ENCODE peak calls at places on chromosomes 2 and 18, in eight cellular contexts. One of them, this sample, is unnamed.

GRCh38 chr18:31687529-31687928 is 3.1 kb upstream of the B4GALT6 start:
- DNase-seq in pancreas: no peak
- DNase-seq in GM23248: peak; percentile 9
- DNase-seq in CD4-positive, CD25-positive, alpha-beta regulatory T cell: no peak
- DNase-seq in MM.1S: no peak
- DNase-seq in fibroblast of lung: peak; percentile 14
- DNase-seq in CD4-positive, alpha-beta memory T cell: no peak
- DNase-seq in CD8-positive, alpha-beta T cell: no peak
- DNase-seq in this sample: no peak

GRCh38 chr18:32049393-32050161 is 31.0 kb downstream of the RNF125 start:
- DNase-seq in pancreas: no peak
- DNase-seq in GM23248: peak; percentile 20
- DNase-seq in CD4-positive, CD25-positive, alpha-beta regulatory T cell: peak; percentile 15
- DNase-seq in MM.1S: no peak
- DNase-seq in fibroblast of lung: no peak
- DNase-seq in CD4-positive, alpha-beta memory T cell: peak; percentile 50
- DNase-seq in CD8-positive, alpha-beta T cell: peak; percentile 64
- DNase-seq in this sample: no peak

GRCh38 chr2:209763106-209763505 is 8.5 kb upstream of the UNC80 start:
- DNase-seq in pancreas: no peak
- DNase-seq in GM23248: no peak
- DNase-seq in CD4-positive, CD25-positive, alpha-beta regulatory T cell: no peak
- DNase-seq in MM.1S: no peak
- DNase-seq in fibroblast of lung: no peak
- DNase-seq in CD4-positive, alpha-beta memory T cell: no peak
- DNase-seq in CD8-positive, alpha-beta T cell: no peak
- DNase-seq in this sample: no peak

GRCh38 chr18:55439036-55439435 is 149.0 kb downstream of the TCF4 start:
- DNase-seq in pancreas: no peak
- DNase-seq in GM23248: no peak
- DNase-seq in CD4-positive, CD25-positive, alpha-beta regulatory T cell: no peak
- DNase-seq in MM.1S: no peak
- DNase-seq in fibroblast of lung: no peak
- DNase-seq in CD4-positive, alpha-beta memory T cell: no peak
- DNase-seq in CD8-positive, alpha-beta T cell: no peak
- DNase-seq in this sample: no peak

GRCh38 chr2:221850076-221850475 is 278.0 kb upstream of the EPHA4 start:
- DNase-seq in pancreas: no peak
- DNase-seq in GM23248: peak; percentile 38
- DNase-seq in CD4-positive, CD25-positive, alpha-beta regulatory T cell: no peak
- DNase-seq in MM.1S: no peak
- DNase-seq in fibroblast of lung: no peak
- DNase-seq in CD4-positive, alpha-beta memory T cell: no peak
- DNase-seq in CD8-positive, alpha-beta T cell: no peak
- DNase-seq in this sample: no peak

GRCh38 chr2:2324565-2325101 is 6.4 kb downstream of the MYT1L start:
- DNase-seq in pancreas: no peak
- DNase-seq in GM23248: no peak
- DNase-seq in CD4-positive, CD25-positive, alpha-beta regulatory T cell: no peak
- DNase-seq in MM.1S: no peak
- DNase-seq in fibroblast of lung: no peak
- DNase-seq in CD4-positive, alpha-beta memory T cell: no peak
- DNase-seq in CD8-positive, alpha-beta T cell: no peak
- DNase-seq in this sample: no peak

GRCh38 chr2:107810734-107811133 is 16.0 kb upstream of the RGPD4 start:
- DNase-seq in pancreas: no peak
- DNase-seq in GM23248: no peak
- DNase-seq in CD4-positive, CD25-positive, alpha-beta regulatory T cell: no peak
- DNase-seq in MM.1S: no peak
- DNase-seq in fibroblast of lung: no peak
- DNase-seq in CD4-positive, alpha-beta memory T cell: no peak
- DNase-seq in CD8-positive, alpha-beta T cell: no peak
- DNase-seq in this sample: no peak

GRCh38 chr2:61363580-61363979 is 107.3 kb downstream of the USP34 start:
- DNase-seq in pancreas: no peak
- DNase-seq in GM23248: no peak
- DNase-seq in CD4-positive, CD25-positive, alpha-beta regulatory T cell: no peak
- DNase-seq in MM.1S: no peak
- DNase-seq in fibroblast of lung: no peak
- DNase-seq in CD4-positive, alpha-beta memory T cell: no peak
- DNase-seq in CD8-positive, alpha-beta T cell: no peak
- DNase-seq in this sample: no peak

GRCh38 chr2:207227062-207227748 is 61.5 kb upstream of the KLF7 start:
- DNase-seq in pancreas: peak; percentile 33
- DNase-seq in GM23248: peak; percentile 42
- DNase-seq in CD4-positive, CD25-positive, alpha-beta regulatory T cell: no peak
- DNase-seq in MM.1S: no peak
- DNase-seq in fibroblast of lung: peak; percentile 65
- DNase-seq in CD4-positive, alpha-beta memory T cell: no peak
- DNase-seq in CD8-positive, alpha-beta T cell: no peak
- DNase-seq in this sample: no peak

GRCh38 chr2:83970262-83970929 is 488.7 kb downstream of the SUCLG1 start:
- DNase-seq in pancreas: no peak
- DNase-seq in GM23248: no peak
- DNase-seq in CD4-positive, CD25-positive, alpha-beta regulatory T cell: no peak
- DNase-seq in MM.1S: no peak
- DNase-seq in fibroblast of lung: no peak
- DNase-seq in CD4-positive, alpha-beta memory T cell: no peak
- DNase-seq in CD8-positive, alpha-beta T cell: no peak
- DNase-seq in this sample: no peak

GRCh38 chr2:239609583-239610310 is 208.9 kb upstream of the HDAC4 start:
- DNase-seq in pancreas: no peak
- DNase-seq in GM23248: no peak
- DNase-seq in CD4-positive, CD25-positive, alpha-beta regulatory T cell: no peak
- DNase-seq in MM.1S: no peak
- DNase-seq in fibroblast of lung: no peak
- DNase-seq in CD4-positive, alpha-beta memory T cell: no peak
- DNase-seq in CD8-positive, alpha-beta T cell: peak; percentile 50
- DNase-seq in this sample: no peak

GRCh38 chr2:84832772-84833461 is 48.0 kb downstream of the TRABD2A start:
- DNase-seq in pancreas: no peak
- DNase-seq in GM23248: no peak
- DNase-seq in CD4-positive, CD25-positive, alpha-beta regulatory T cell: peak; percentile 34
- DNase-seq in MM.1S: no peak
- DNase-seq in fibroblast of lung: no peak
- DNase-seq in CD4-positive, alpha-beta memory T cell: no peak
- DNase-seq in CD8-positive, alpha-beta T cell: no peak
- DNase-seq in this sample: no peak

GRCh38 chr2:85353876-85354285 is 447 bp downstream of the RETSAT start:
- DNase-seq in pancreas: no peak
- DNase-seq in GM23248: peak; percentile 75
- DNase-seq in CD4-positive, CD25-positive, alpha-beta regulatory T cell: peak; percentile 3
- DNase-seq in MM.1S: no peak
- DNase-seq in fibroblast of lung: peak; percentile 22
- DNase-seq in CD4-positive, alpha-beta memory T cell: no peak
- DNase-seq in CD8-positive, alpha-beta T cell: no peak
- DNase-seq in this sample: no peak

GRCh38 chr2:22904126-22904684 is 480.8 kb upstream of the KLHL29 start:
- DNase-seq in pancreas: no peak
- DNase-seq in GM23248: peak; percentile 44
- DNase-seq in CD4-positive, CD25-positive, alpha-beta regulatory T cell: no peak
- DNase-seq in MM.1S: no peak
- DNase-seq in fibroblast of lung: no peak
- DNase-seq in CD4-positive, alpha-beta memory T cell: no peak
- DNase-seq in CD8-positive, alpha-beta T cell: no peak
- DNase-seq in this sample: no peak

GRCh38 chr18:57846258-57846657 is 43.1 kb upstream of the ATP8B1 start:
- DNase-seq in pancreas: no peak
- DNase-seq in GM23248: peak; percentile 69
- DNase-seq in CD4-positive, CD25-positive, alpha-beta regulatory T cell: no peak
- DNase-seq in MM.1S: no peak
- DNase-seq in fibroblast of lung: peak; percentile 69
- DNase-seq in CD4-positive, alpha-beta memory T cell: no peak
- DNase-seq in CD8-positive, alpha-beta T cell: no peak
- DNase-seq in this sample: no peak

DNA sequence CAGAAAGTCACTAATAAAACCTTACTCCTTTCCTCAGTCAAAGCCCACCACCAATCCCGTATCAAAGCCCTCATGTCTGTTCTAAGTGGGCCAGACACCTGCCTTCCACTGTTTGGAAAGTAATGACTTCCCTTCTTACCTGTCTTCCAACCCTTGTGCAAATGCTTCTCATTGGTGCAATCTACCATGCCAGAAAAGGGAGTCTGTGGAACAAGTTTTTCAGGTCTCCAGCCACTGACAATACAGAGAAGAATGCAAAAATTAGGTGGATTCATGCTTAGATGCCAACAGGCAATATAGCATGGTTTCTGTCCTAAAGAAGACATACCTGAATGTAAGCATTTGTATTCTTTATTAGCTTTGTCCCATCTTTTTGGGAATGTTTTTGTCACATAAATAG is 1140.6 kb upstream of the LRRTM1 start:
- DNase-seq in pancreas: no peak
- DNase-seq in GM23248: no peak
- DNase-seq in CD4-positive, CD25-positive, alpha-beta regulatory T cell: no peak
- DNase-seq in MM.1S: no peak
- DNase-seq in fibroblast of lung: no peak
- DNase-seq in CD4-positive, alpha-beta memory T cell: no peak
- DNase-seq in CD8-positive, alpha-beta T cell: no peak
- DNase-seq in this sample: no peak
- H3K9me3 ChIP-seq in pancreas: no peaks in the 10 kb centered on the region
- H3K9me3 ChIP-seq in GM23248: no peaks in the 10 kb centered on the region
- H3K9me3 ChIP-seq in CD4-positive, CD25-positive, alpha-beta regulatory T cell: no peaks in the 10 kb centered on the region
- H3K9me3 ChIP-seq in MM.1S: no peaks in the 10 kb centered on the region
- H3K9me3 ChIP-seq in fibroblast of lung: no peaks in the 10 kb centered on the region
- H3K9me3 ChIP-seq in CD4-positive, alpha-beta memory T cell: no peaks in the 10 kb centered on the region
- H3K9me3 ChIP-seq in CD8-positive, alpha-beta T cell: no peaks in the 10 kb centered on the region
- H3K9me3 ChIP-seq in this sample: no peaks in the 10 kb centered on the region

DNA sequence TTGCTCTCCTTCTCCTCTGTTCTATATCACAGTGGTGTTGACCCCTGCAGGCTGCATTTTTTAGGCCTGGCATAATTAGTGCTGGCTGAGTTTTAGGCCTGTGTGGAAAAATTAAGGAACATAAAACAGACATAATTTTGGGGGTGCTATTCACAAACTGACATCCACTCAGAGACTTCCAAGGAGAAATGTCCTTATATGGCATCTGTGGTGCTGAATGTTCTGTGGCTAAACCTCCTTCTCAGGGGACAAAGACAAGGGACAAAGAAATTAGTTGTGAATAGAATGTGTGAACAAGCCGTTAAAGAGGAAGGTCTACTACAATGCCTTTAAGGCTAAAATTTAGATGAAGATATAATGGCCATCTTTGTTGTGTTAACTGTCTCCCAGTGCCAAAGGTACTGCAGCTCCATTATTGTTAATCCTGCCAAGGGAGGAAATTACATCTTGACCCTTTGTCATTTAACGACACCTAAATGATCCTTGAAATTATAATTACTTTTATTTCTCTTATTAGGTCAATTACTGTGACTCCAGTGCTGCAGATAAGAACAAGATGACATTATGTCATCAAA is 870.0 kb upstream of the CHAC2 start:
- DNase-seq in pancreas: no peak
- DNase-seq in GM23248: no peak
- DNase-seq in CD4-positive, CD25-positive, alpha-beta regulatory T cell: no peak
- DNase-seq in MM.1S: no peak
- DNase-seq in fibroblast of lung: no peak
- DNase-seq in CD4-positive, alpha-beta memory T cell: no peak
- DNase-seq in CD8-positive, alpha-beta T cell: no peak
- DNase-seq in this sample: no peak
- H3K9me3 ChIP-seq in pancreas: no peaks in the 10 kb centered on the region
- H3K9me3 ChIP-seq in GM23248: no peaks in the 10 kb centered on the region
- H3K9me3 ChIP-seq in CD4-positive, CD25-positive, alpha-beta regulatory T cell: no peaks in the 10 kb centered on the region
- H3K9me3 ChIP-seq in MM.1S: no peaks in the 10 kb centered on the region
- H3K9me3 ChIP-seq in fibroblast of lung: no peaks in the 10 kb centered on the region
- H3K9me3 ChIP-seq in CD4-positive, alpha-beta memory T cell: no peaks in the 10 kb centered on the region
- H3K9me3 ChIP-seq in CD8-positive, alpha-beta T cell: no peaks in the 10 kb centered on the region
- H3K9me3 ChIP-seq in this sample: peaks cover under 1% of the 10 kb centered on the region

DNA sequence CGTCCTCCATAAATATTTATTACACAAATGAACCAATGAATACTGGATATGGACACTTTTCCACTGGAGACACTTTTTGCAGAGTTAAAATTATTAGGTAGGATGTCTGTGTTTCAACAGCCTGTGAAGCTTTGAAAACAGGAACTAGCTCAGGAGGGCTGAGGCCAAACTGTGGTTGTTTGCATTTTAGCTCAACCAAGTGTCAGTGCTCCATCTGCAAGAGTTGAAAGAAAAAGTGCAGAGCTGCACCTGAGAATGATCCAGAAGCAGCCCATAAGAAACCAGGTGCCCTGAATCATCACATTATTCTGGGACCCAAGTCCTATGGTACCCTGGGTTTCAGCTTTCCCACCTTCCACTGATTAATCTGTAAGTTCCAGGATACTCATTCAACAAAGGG is 180.4 kb downstream of the TRIB2 start:
- DNase-seq in pancreas: no peak
- DNase-seq in GM23248: no peak
- DNase-seq in CD4-positive, CD25-positive, alpha-beta regulatory T cell: peak; percentile 26
- DNase-seq in MM.1S: peak; percentile 37
- DNase-seq in fibroblast of lung: no peak
- DNase-seq in CD4-positive, alpha-beta memory T cell: peak; percentile 11
- DNase-seq in CD8-positive, alpha-beta T cell: peak; percentile 56
- DNase-seq in this sample: no peak
- H3K9me3 ChIP-seq in pancreas: no peaks in the 10 kb centered on the region
- H3K9me3 ChIP-seq in GM23248: peaks cover 6% of the 10 kb centered on the region
- H3K9me3 ChIP-seq in CD4-positive, CD25-positive, alpha-beta regulatory T cell: peaks cover under 1% of the 10 kb centered on the region
- H3K9me3 ChIP-seq in MM.1S: no peaks in the 10 kb centered on the region
- H3K9me3 ChIP-seq in fibroblast of lung: no peaks in the 10 kb centered on the region
- H3K9me3 ChIP-seq in CD4-positive, alpha-beta memory T cell: no peaks in the 10 kb centered on the region
- H3K9me3 ChIP-seq in CD8-positive, alpha-beta T cell: no peaks in the 10 kb centered on the region
- H3K9me3 ChIP-seq in this sample: no peaks in the 10 kb centered on the region

GRCh38 chr18:3333721-3334386 is 71.9 kb downstream of the MYL12B start:
- DNase-seq in pancreas: no peak
- DNase-seq in GM23248: no peak
- DNase-seq in CD4-positive, CD25-positive, alpha-beta regulatory T cell: no peak
- DNase-seq in MM.1S: no peak
- DNase-seq in fibroblast of lung: no peak
- DNase-seq in CD4-positive, alpha-beta memory T cell: no peak
- DNase-seq in CD8-positive, alpha-beta T cell: no peak
- DNase-seq in this sample: no peak

GRCh38 chr18:3330622-3331021 is 68.7 kb downstream of the MYL12B start:
- DNase-seq in pancreas: no peak
- DNase-seq in GM23248: no peak
- DNase-seq in CD4-positive, CD25-positive, alpha-beta regulatory T cell: no peak
- DNase-seq in MM.1S: no peak
- DNase-seq in fibroblast of lung: no peak
- DNase-seq in CD4-positive, alpha-beta memory T cell: no peak
- DNase-seq in CD8-positive, alpha-beta T cell: no peak
- DNase-seq in this sample: no peak

GRCh38 chr18:3329871-3330270 is 67.9 kb downstream of the MYL12B start:
- DNase-seq in pancreas: no peak
- DNase-seq in GM23248: no peak
- DNase-seq in CD4-positive, CD25-positive, alpha-beta regulatory T cell: no peak
- DNase-seq in MM.1S: no peak
- DNase-seq in fibroblast of lung: no peak
- DNase-seq in CD4-positive, alpha-beta memory T cell: no peak
- DNase-seq in CD8-positive, alpha-beta T cell: no peak
- DNase-seq in this sample: no peak

GRCh38 chr18:3333056-3333720 is 71.3 kb downstream of the MYL12B start:
- DNase-seq in pancreas: no peak
- DNase-seq in GM23248: no peak
- DNase-seq in CD4-positive, CD25-positive, alpha-beta regulatory T cell: no peak
- DNase-seq in MM.1S: no peak
- DNase-seq in fibroblast of lung: peak; percentile 43
- DNase-seq in CD4-positive, alpha-beta memory T cell: no peak
- DNase-seq in CD8-positive, alpha-beta T cell: no peak
- DNase-seq in this sample: no peak

DNA sequence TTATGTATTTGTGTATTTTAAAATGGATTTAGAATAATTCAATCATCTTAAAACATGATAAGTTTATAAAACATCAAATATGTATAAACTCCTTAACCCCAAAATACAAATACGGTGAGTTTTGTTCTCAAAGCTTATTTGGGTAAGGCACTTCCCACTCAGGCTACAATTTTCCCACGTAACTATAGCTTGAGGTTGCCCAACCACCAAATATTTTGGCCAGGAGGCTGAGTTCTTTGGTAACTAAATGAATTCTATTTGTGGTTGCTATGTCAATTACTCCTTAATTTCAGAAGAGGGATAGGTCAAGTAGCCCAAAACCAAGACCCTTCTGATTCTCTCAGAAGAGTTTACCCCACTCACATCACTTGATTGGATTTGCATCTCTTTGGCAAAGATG is 70.4 kb downstream of the MYL12B start:
- DNase-seq in pancreas: no peak
- DNase-seq in GM23248: peak; percentile 26
- DNase-seq in CD4-positive, CD25-positive, alpha-beta regulatory T cell: no peak
- DNase-seq in MM.1S: no peak
- DNase-seq in fibroblast of lung: peak; percentile 63
- DNase-seq in CD4-positive, alpha-beta memory T cell: no peak
- DNase-seq in CD8-positive, alpha-beta T cell: no peak
- DNase-seq in this sample: no peak
- H3K9me3 ChIP-seq in pancreas: no peaks in the 10 kb centered on the region
- H3K9me3 ChIP-seq in GM23248: no peaks in the 10 kb centered on the region
- H3K9me3 ChIP-seq in CD4-positive, CD25-positive, alpha-beta regulatory T cell: no peaks in the 10 kb centered on the region
- H3K9me3 ChIP-seq in MM.1S: no peaks in the 10 kb centered on the region
- H3K9me3 ChIP-seq in fibroblast of lung: no peaks in the 10 kb centered on the region
- H3K9me3 ChIP-seq in CD4-positive, alpha-beta memory T cell: no peaks in the 10 kb centered on the region
- H3K9me3 ChIP-seq in CD8-positive, alpha-beta T cell: no peaks in the 10 kb centered on the region
- H3K9me3 ChIP-seq in this sample: no peaks in the 10 kb centered on the region

This sample was measured in naive thymus-derived CD4-positive, alpha-beta T cell.